ENCODE peak calls at places on chromosomes 13 and 19, in eight cellular contexts. B is T-helper 2 cell; Q is neural crest cell; S is naive thymus-derived CD4-positive, alpha-beta T cell; P is anterior cingulate cortex; W is stimulated activated CD8-positive, alpha-beta memory T cell treated with anti-CD3 and anti-CD28 coated beads, Interleukin-12 subunit alpha, Interleukin-12 subunit beta, amount 100 ng/mL, for 1 hour; F is stomach; O is activated naive CD8-positive, alpha-beta T cell treated with anti-CD3 and anti-CD28 coated beads for 36 hours. G is an unnamed sample.

GRCh38 chr19:30320916-30321315 is 51.3 kb upstream of the ZNF536 start:
- DNase-seq in B (no peak), Q (no peak), S (no peak), P (no peak), W (no peak), F (peak), O (no peak), G (no peak)

GRCh38 chr13:72643339-72643989 is 84.0 kb downstream of the MZT1 start:
- DNase-seq in B (no peak), Q (peak), S (peak), P (no peak), W (peak), F (peak), O (peak), G (peak)

GRCh38 chr19:20422216-20422615 is 143.4 kb downstream of the ZNF737 start:
- DNase-seq in B (no peak), Q (no peak), S (no peak), P (no peak), W (no peak), F (no peak), O (no peak), G (no peak)

GRCh38 chr13:112333756-112334543 is 42.2 kb upstream of the SPACA7 start:
- DNase-seq in B (no peak), Q (no peak), S (no peak), P (no peak), W (no peak), F (no peak), O (no peak), G (peak)

GRCh38 chr13:20902438-20903163 is at the start of gene XPO4:
- DNase-seq in B (peak), Q (peak), S (peak), P (peak), W (peak), F (peak), O (peak), G (peak)

GRCh38 chr19:45591004-45591637 is 6.5 kb upstream of the OPA3 start:
- DNase-seq in B (no peak), Q (peak), S (peak), P (no peak), W (no peak), F (peak), O (peak), G (peak)

GRCh38 chr13:71021810-71022422 is 845.1 kb downstream of the DACH1 start:
- DNase-seq in B (no peak), Q (no peak), S (no peak), P (no peak), W (no peak), F (no peak), O (no peak), G (no peak)

GRCh38 chr13:31369213-31369612 is 169.4 kb downstream of the B3GLCT start:
- DNase-seq in B (no peak), Q (no peak), S (no peak), P (no peak), W (no peak), F (no peak), O (no peak), G (no peak)

GRCh38 chr19:15296353-15296752 is 36.0 kb downstream of the BRD4 start:
- DNase-seq in B (no peak), Q (no peak), S (no peak), P (no peak), W (no peak), F (no peak), O (no peak), G (no peak)

GRCh38 chr19:14505488-14506239 is 9.7 kb upstream of the GIPC1 start:
- DNase-seq in B (peak), Q (peak), S (peak), P (no peak), W (peak), F (peak), O (peak), G (peak)

GRCh38 chr13:67278230-67278629 is 48.1 kb upstream of the PCDH9 start:
- DNase-seq in B (no peak), Q (no peak), S (no peak), P (no peak), W (no peak), F (no peak), O (no peak), G (no peak)

GRCh38 chr19:33508941-33509614 is 12.5 kb downstream of the PEPD start:
- DNase-seq in B (no peak), Q (no peak), S (no peak), P (no peak), W (no peak), F (no peak), O (no peak), G (no peak)

GRCh38 chr19:49981603-49982593 is 20.9 kb upstream of the SIGLEC11 start:
- DNase-seq in B (no peak), Q (no peak), S (no peak), P (no peak), W (no peak), F (no peak), O (no peak), G (no peak)

GRCh38 chr19:5644051-5644450 is 21.2 kb downstream of the SAFB start:
- DNase-seq in B (no peak), Q (no peak), S (no peak), P (no peak), W (no peak), F (no peak), O (no peak), G (no peak)

GRCh38 chr19:7159105-7159933 is 89.8 kb downstream of the ZNF557 start:
- DNase-seq in B (no peak), Q (no peak), S (no peak), P (no peak), W (no peak), F (no peak), O (no peak), G (no peak)

GRCh38 chr19:5191091-5191490 is 149.5 kb downstream of the PTPRS start:
- DNase-seq in B (no peak), Q (no peak), S (no peak), P (no peak), W (no peak), F (no peak), O (no peak), G (no peak)

GRCh38 chr13:42225051-42225450 is 46.9 kb upstream of the AKAP11 start:
- DNase-seq in B (no peak), Q (no peak), S (no peak), P (no peak), W (no peak), F (no peak), O (no peak), G (no peak)

GRCh38 chr13:46341112-46341711 is 45.8 kb downstream of the RUBCNL start:
- DNase-seq in B (no peak), Q (no peak), S (no peak), P (no peak), W (no peak), F (no peak), O (peak), G (no peak)

GRCh38 chr19:11202488-11203193 is 5.3 kb upstream of the KANK2 start:
- DNase-seq in B (no peak), Q (no peak), S (no peak), P (no peak), W (no peak), F (no peak), O (no peak), G (no peak)

GRCh38 chr19:13163609-13164364 is 13.6 kb downstream of the IER2 start:
- DNase-seq in B (no peak), Q (peak), S (no peak), P (peak), W (no peak), F (peak), O (peak), G (peak)

GRCh38 chr19:53160350-53160749 is 1.5 kb upstream of the ZNF347 start:
- DNase-seq in B (no peak), Q (no peak), S (no peak), P (no peak), W (no peak), F (no peak), O (no peak), G (no peak)

GRCh38 chr19:31312004-31312403 is 37.2 kb downstream of the TSHZ3 start:
- DNase-seq in B (no peak), Q (no peak), S (no peak), P (no peak), W (no peak), F (no peak), O (peak), G (no peak)

GRCh38 chr13:75395901-75396300 is 86.1 kb downstream of the TBC1D4 start:
- DNase-seq in B (no peak), Q (no peak), S (no peak), P (no peak), W (no peak), F (no peak), O (no peak), G (no peak)

GRCh38 chr13:80189889-80190597 is 150.9 kb downstream of the SPRY2 start:
- DNase-seq in B (no peak), Q (no peak), S (no peak), P (no peak), W (no peak), F (no peak), O (no peak), G (no peak)

GRCh38 chr13:60312851-60313505 is 84.0 kb upstream of the TDRD3 start:
- DNase-seq in B (no peak), Q (no peak), S (no peak), P (no peak), W (no peak), F (no peak), O (no peak), G (no peak)

GRCh38 chr19:5434970-5435641 is 20.1 kb upstream of the ZNRF4 start:
- DNase-seq in B (no peak), Q (no peak), S (no peak), P (no peak), W (no peak), F (no peak), O (peak), G (no peak)

GRCh38 chr13:20439261-20439660 is 86.4 kb downstream of the CRYL1 start:
- DNase-seq in B (no peak), Q (no peak), S (no peak), P (no peak), W (no peak), F (no peak), O (no peak), G (no peak)